ENCODE peak calls at places on chromosomes 12 and 14, in ten cellular contexts. N is AG04449, A is HL-60, M is cardiac fibroblast, Q is left ventricle myocardium inferior, R is fibroblast of mammary gland, J is HFF-Myc, X is BJ, G is kidney epithelial cell, K is foreskin fibroblast. Y is an unnamed sample.

GRCh38 chr12:30928356-30929264 is 2.1 kb downstream of the TSPAN11 start:
- DNase-seq in N (no peak), A (no peak), M (no peak), Q (peak; percentile 53), R (no peak), J (no peak), X (no peak), G (no peak), K (no peak), Y (no peak)

GRCh38 chr12:113149361-113150150 is at the start of gene CFAP73:
- DNase-seq in N (peak; percentile 42), A (no peak), M (peak; percentile 74), Q (peak; percentile 59), R (peak; percentile 58), J (peak; percentile 72), X (peak; percentile 52), G (peak; percentile 88), K (peak; percentile 49), Y (peak; percentile 85)

GRCh38 chr12:75715323-75715644 is 203.9 kb upstream of the KRR1 start:
- DNase-seq in N (no peak), A (no peak), M (no peak), Q (no peak), R (no peak), J (no peak), X (no peak), G (no peak), K (no peak), Y (no peak)

GRCh38 chr12:75631809-75632208 is 120.4 kb upstream of the KRR1 start:
- DNase-seq in N (no peak), A (no peak), M (no peak), Q (no peak), R (no peak), J (no peak), X (no peak), G (no peak), K (no peak), Y (no peak)

GRCh38 chr12:49244161-49244560 is 20.7 kb upstream of the TUBA1C start:
- DNase-seq in N (peak; percentile 62), A (no peak), M (peak; percentile 73), Q (no peak), R (peak; percentile 40), J (no peak), X (peak; percentile 73), G (no peak), K (no peak), Y (peak; percentile 49)

GRCh38 chr12:50614167-50614762 is 109.5 kb downstream of the DIP2B start:
- DNase-seq in N (no peak), A (no peak), M (peak; percentile 73), Q (no peak), R (peak; percentile 39), J (no peak), X (no peak), G (peak; percentile 70), K (no peak), Y (peak; percentile 64)

GRCh38 chr12:83390186-83390585 is 703.5 kb downstream of the TMTC2 start:
- DNase-seq in N (no peak), A (no peak), M (no peak), Q (no peak), R (no peak), J (no peak), X (no peak), G (no peak), K (no peak), Y (no peak)

GRCh38 chr12:632102-632696 is 31.0 kb downstream of the NINJ2 start:
- DNase-seq in N (peak; percentile 84), A (no peak), M (peak; percentile 92), Q (no peak), R (peak; percentile 76), J (peak; percentile 40), X (peak; percentile 88), G (peak; percentile 88), K (peak; percentile 67), Y (peak; percentile 82)

GRCh38 chr14:37544407-37544806 is 50.6 kb downstream of the FOXA1 start:
- DNase-seq in N (no peak), A (no peak), M (no peak), Q (no peak), R (no peak), J (no peak), X (no peak), G (no peak), K (no peak), Y (no peak)

GRCh38 chr12:98594050-98594853 is 766 bp downstream of the SLC25A3 start:
- DNase-seq in N (no peak), A (no peak), M (peak; percentile 24), Q (peak; percentile 41), R (no peak), J (no peak), X (no peak), G (no peak), K (no peak), Y (no peak)

GRCh38 chr12:106586803-106587684 is 4.2 kb downstream of the RFX4 start:
- DNase-seq in N (no peak), A (no peak), M (no peak), Q (no peak), R (no peak), J (no peak), X (no peak), G (no peak), K (no peak), Y (no peak)

GRCh38 chr12:85949253-85949652 is 75.2 kb downstream of the NTS start:
- DNase-seq in N (no peak), A (no peak), M (no peak), Q (no peak), R (no peak), J (no peak), X (no peak), G (no peak), K (no peak), Y (no peak)

GRCh38 chr14:100866666-100867630 is 36.6 kb downstream of the RTL1 start:
- DNase-seq in N (no peak), A (no peak), M (no peak), Q (no peak), R (no peak), J (no peak), X (no peak), G (no peak), K (no peak), Y (no peak)

GRCh38 chr14:103576371-103577024 is 13.7 kb downstream of the COA8 start:
- DNase-seq in N (no peak), A (no peak), M (peak; percentile 84), Q (peak; percentile 87), R (peak; percentile 85), J (peak; percentile 85), X (peak; percentile 73), G (peak; percentile 78), K (peak; percentile 90), Y (peak; percentile 92)

DNA sequence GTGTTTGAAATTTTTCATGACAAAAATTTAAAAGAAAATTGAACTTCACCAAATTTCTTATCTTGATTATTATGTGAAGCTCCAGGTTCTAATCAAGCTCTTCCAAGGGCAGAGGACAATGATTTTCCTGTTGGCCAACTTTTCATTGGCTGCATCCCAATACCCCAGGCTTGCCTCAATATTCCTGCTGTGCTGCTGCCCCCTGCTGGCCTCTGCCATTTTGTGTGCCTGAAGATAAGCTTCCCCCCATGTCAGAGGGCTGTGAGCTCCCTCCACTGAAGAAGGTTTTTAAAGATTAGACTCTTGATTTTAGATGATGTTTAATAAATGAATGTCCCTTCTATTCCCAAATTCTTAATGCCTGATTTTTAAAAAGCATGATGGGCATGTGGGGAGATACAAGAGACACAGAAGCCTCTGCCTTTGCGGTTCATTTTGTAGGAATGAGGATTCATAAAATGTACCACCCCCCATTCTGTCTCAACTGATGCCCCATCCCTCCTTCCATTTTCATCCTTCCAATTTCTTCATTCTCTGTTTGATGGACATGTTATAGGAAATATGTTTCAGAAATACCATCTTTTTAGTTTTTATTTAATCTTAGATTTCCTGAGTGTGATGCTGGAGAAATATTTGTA is 76.7 kb upstream of the RGS6 start:
- DNase-seq in N (peak; percentile 4), A (no peak), M (peak; percentile 85), Q (peak; percentile 57), R (peak; percentile 69), J (peak; percentile 51), X (peak; percentile 5), G (peak; percentile 5), K (peak; percentile 50), Y (peak; percentile 84)
- TF ChIP-seq CTCF in N (peak; percentile 83), A (peak; percentile 11), M (peak; percentile 81), Q (peak; percentile 70), R (peak; percentile 78), J (peak; percentile 88), X (peak; percentile 89), G (peak; percentile 72), K (peak; percentile 85), Y (peak; percentile 80)

GRCh38 chr14:106518054-106518943 is 991.9 kb downstream of the TMEM121 start:
- DNase-seq in N (no peak), A (peak; percentile 20), M (no peak), Q (peak; percentile 32), R (no peak), J (no peak), X (no peak), G (no peak), K (no peak), Y (no peak)
- TF ChIP-seq CTCF in N (no peak), A (peak; percentile 20), M (no peak), Q (no peak), R (no peak), J (no peak), X (no peak), G (no peak), K (no peak), Y (no peak)

GRCh38 chr14:94638330-94638729 is 26.1 kb downstream of the SERPINA3 start:
- DNase-seq in N (no peak), A (no peak), M (peak; percentile 26), Q (no peak), R (peak; percentile 28), J (no peak), X (no peak), G (no peak), K (no peak), Y (no peak)

GRCh38 chr14:94638961-94639817 is 27.0 kb downstream of the SERPINA3 start:
- DNase-seq in N (no peak), A (no peak), M (no peak), Q (no peak), R (no peak), J (no peak), X (no peak), G (no peak), K (no peak), Y (no peak)

GRCh38 chr14:94633116-94633515 is 20.9 kb downstream of the SERPINA3 start:
- DNase-seq in N (no peak), A (no peak), M (no peak), Q (no peak), R (no peak), J (no peak), X (no peak), G (no peak), K (no peak), Y (no peak)

GRCh38 chr14:94635143-94635542 is 23.0 kb downstream of the SERPINA3 start:
- DNase-seq in N (no peak), A (no peak), M (no peak), Q (no peak), R (no peak), J (no peak), X (no peak), G (no peak), K (no peak), Y (no peak)

GRCh38 chr14:94636744-94637412 is 24.7 kb downstream of the SERPINA3 start:
- DNase-seq in N (no peak), A (no peak), M (peak; percentile 56), Q (no peak), R (peak; percentile 35), J (no peak), X (no peak), G (no peak), K (no peak), Y (peak; percentile 40)
- TF ChIP-seq CTCF in N (no peak), A (peak; percentile 20), M (peak; percentile 41), Q (peak; percentile 26), R (peak; percentile 36), J (no peak), X (peak; percentile 6), G (no peak), K (no peak), Y (peak; percentile 35)

GRCh38 chr14:67285876-67286452 is 44.7 kb downstream of the PALS1 start:
- DNase-seq in N (no peak), A (no peak), M (peak; percentile 73), Q (no peak), R (peak; percentile 61), J (no peak), X (no peak), G (no peak), K (no peak), Y (peak; percentile 76)
- TF ChIP-seq CTCF in N (no peak), A (no peak), M (peak; percentile 20), Q (peak; percentile 70), R (peak; percentile 45), J (peak; percentile 23), X (peak; percentile 37), G (peak; percentile 21), K (peak; percentile 27), Y (peak; percentile 36)

Y was measured in fibroblast of pulmonary artery.